ENCODE peak calls at places on chromosomes 3 and 15, in five cellular contexts. E is stomach, I is astrocyte of the spinal cord, O is astrocyte, B is HFF-Myc. L is an unnamed sample.

GRCh38 chr15:57751177-57751800 is 44.8 kb downstream of the POLR2M start:
- DNase-seq in E (no peak), I (peak; percentile 56), O (peak; percentile 14), B (peak; percentile 41), L (no peak)

GRCh38 chr3:49484471-49484870 is 14.4 kb downstream of the DAG1 start:
- DNase-seq in I (no peak), O (no peak), E (no peak), B (no peak), L (no peak)

GRCh38 chr15:65311760-65312159 is 7.3 kb downstream of the RNU5B-1 start:
- DNase-seq in B (no peak), E (no peak), I (no peak), O (no peak), L (no peak)

GRCh38 chr3:89692601-89693000 is 585.2 kb downstream of the EPHA3 start:
- DNase-seq in E (no peak), B (no peak), O (no peak), I (no peak), L (no peak)

GRCh38 chr15:61138151-61138550 is 91.0 kb downstream of the RORA start:
- DNase-seq in O (peak; percentile 51), B (no peak), I (no peak), E (no peak), L (peak; percentile 10)

GRCh38 chr15:26771917-26772587 is 814 bp downstream of the GABRB3 start:
- DNase-seq in I (no peak), O (peak; percentile 2), B (no peak), E (no peak), L (no peak)

GRCh38 chr3:9809615-9810356 is at the start of gene TTLL3:
- DNase-seq in B (no peak), E (peak; percentile 76), O (peak; percentile 21), I (peak; percentile 50), L (no peak)

GRCh38 chr3:129039271-129040038 is 21.1 kb upstream of the GP9 start:
- DNase-seq in B (no peak), E (peak; percentile 69), O (no peak), I (no peak), L (no peak)

GRCh38 chr15:74977599-74977998 is 17.8 kb upstream of the SCAMP5 start:
- DNase-seq in E (no peak), O (no peak), B (no peak), I (no peak), L (no peak)

GRCh38 chr3:157754415-157754814 is 251.2 kb upstream of the VEPH1 start:
- DNase-seq in O (no peak), E (no peak), I (no peak), B (no peak), L (no peak)

GRCh38 chr15:56640127-56640526 is 93.2 kb downstream of the ZNF280D start:
- DNase-seq in O (no peak), E (no peak), I (no peak), B (no peak), L (no peak)

GRCh38 chr3:59273976-59274375 is 224.2 kb upstream of the CFAP20DC start:
- DNase-seq in B (no peak), I (no peak), O (peak; percentile 53), E (no peak), L (no peak)

GRCh38 chr3:176328198-176328597 is 869.1 kb downstream of the TBL1XR1 start:
- DNase-seq in O (no peak), I (no peak), E (no peak), B (no peak), L (no peak)

GRCh38 chr15:94838281-94838680 is 606.9 kb downstream of the MCTP2 start:
- DNase-seq in B (no peak), E (no peak), O (no peak), I (no peak), L (no peak)

GRCh38 chr3:26712211-26713026 is 89.8 kb downstream of the LRRC3B start:
- DNase-seq in B (peak; percentile 1), O (no peak), E (no peak), I (peak; percentile 15), L (no peak)

GRCh38 chr3:99920530-99921376 is 103.1 kb downstream of the CMSS1 start:
- DNase-seq in O (no peak), E (peak; percentile 51), B (no peak), I (peak; percentile 38), L (no peak)

GRCh38 chr3:181709537-181710279 is 2.0 kb upstream of the SOX2 start:
- DNase-seq in B (peak; percentile 2), I (peak; percentile 75), E (peak; percentile 85), O (peak; percentile 46), L (no peak)

GRCh38 chr15:63094495-63094931 is 27.1 kb upstream of the LACTB start:
- DNase-seq in I (peak; percentile 77), B (no peak), O (peak; percentile 82), E (no peak), L (no peak)

GRCh38 chr3:8739757-8740508 is 6.3 kb downstream of the CAV3 start:
- DNase-seq in E (no peak), O (peak; percentile 66), I (peak; percentile 60), B (peak; percentile 67), L (peak; percentile 35)

GRCh38 chr15:27527490-27528067 is 556.6 kb downstream of the GABRG3 start:
- DNase-seq in O (no peak), E (no peak), I (no peak), B (no peak), L (no peak)

GRCh38 chr3:62445267-62445666 is 71.9 kb upstream of the FEZF2 start:
- DNase-seq in E (no peak), I (peak; percentile 34), B (no peak), O (peak; percentile 21), L (no peak)

GRCh38 chr3:24299801-24300626 is 194.6 kb downstream of the THRB start:
- DNase-seq in O (peak; percentile 72), B (no peak), E (no peak), I (peak; percentile 53), L (peak; percentile 68)

GRCh38 chr15:96130734-96131133 is 199.8 kb upstream of the NR2F2 start:
- DNase-seq in E (no peak), B (no peak), O (no peak), I (no peak), L (no peak)

GRCh38 chr3:13040381-13041074 is 32.7 kb downstream of the IQSEC1 start:
- DNase-seq in O (no peak), E (no peak), B (no peak), I (no peak), L (no peak)

GRCh38 chr3:137282871-137283270 is 325.1 kb downstream of the IL20RB start:
- DNase-seq in E (no peak), I (no peak), O (no peak), B (no peak), L (no peak)

DNA sequence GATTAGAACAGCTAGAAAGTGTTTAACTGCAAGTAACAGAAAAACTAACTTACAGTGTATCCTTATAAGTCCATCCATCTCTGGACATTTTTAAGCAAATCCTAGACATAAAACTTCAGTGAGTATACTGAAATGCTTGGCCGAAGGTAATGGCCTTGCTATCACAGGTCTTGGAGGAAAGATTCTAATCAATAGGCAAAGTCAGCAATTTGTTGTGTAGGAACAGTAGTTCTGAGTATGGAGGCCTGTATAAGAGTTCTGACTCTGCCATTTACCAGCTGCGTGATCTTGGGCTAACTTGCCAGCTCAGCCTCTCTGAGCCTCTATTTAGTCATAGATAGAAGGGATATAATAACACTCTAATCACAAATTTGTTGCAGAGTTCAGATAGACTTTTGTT is 328.1 kb downstream of the IL20RB start:
- DNase-seq in E (no peak), I (no peak), O (no peak), B (no peak), L (no peak)
- H3K4me3 ChIP-seq in E (no peak overlapping the region), I (no peak overlapping the region), O (no peak overlapping the region), B (no peak overlapping the region), L (no peak overlapping the region)

DNA sequence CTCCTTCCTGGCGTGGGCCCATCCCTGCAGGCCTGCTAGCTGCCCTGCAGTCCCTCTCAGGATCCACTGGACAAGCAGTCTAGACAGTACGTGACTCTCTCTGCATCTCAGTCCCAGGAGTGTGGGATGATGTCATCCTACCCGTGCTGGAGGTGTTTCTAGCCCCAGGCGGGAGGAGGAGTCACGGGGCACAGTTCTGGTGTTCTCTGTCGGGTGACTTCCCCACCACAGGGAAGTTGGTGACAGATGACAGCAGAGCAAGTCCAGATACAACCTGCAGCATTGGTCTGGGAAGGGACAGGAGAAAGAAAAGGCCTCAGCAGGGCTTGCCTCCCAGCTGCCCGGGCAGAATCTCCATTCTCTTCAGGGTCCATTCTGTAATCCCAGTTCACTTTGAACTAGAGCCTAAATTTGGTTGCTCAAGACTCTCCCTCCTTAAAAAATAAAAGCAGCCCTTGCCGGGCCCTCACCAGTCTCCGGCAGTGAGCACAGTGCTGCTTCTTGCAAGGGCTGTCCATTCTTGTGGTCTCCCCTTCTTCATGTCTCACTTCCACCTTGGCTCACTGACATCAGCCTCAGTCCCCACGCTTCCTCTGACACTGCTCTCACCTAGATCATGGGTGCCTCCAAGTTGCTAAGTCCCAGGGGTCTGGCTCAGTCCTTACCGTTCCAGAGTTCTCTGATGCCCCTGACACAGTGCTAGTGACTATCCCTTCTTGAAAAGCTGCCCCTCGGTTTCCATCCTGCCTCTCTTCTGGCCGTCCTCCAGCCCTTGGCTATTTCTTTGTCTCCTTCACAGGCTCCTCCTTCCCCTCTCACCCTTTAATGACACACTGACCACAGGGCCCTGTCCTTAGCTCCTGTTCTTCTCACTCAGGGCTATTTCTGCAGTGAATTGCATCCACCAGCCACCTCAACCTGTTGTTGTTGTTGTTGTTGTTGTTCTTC is 30.8 kb downstream of the SLC28A1 start:
- DNase-seq in I (peak; percentile 89), B (peak; percentile 57), E (peak; percentile 30), O (peak; percentile 96), L (peak; percentile 81)
- H3K4me3 ChIP-seq in I (no peak overlapping the region), B (no peak overlapping the region), E (no peak overlapping the region), O (no peak overlapping the region), L (no peak overlapping the region)

DNA sequence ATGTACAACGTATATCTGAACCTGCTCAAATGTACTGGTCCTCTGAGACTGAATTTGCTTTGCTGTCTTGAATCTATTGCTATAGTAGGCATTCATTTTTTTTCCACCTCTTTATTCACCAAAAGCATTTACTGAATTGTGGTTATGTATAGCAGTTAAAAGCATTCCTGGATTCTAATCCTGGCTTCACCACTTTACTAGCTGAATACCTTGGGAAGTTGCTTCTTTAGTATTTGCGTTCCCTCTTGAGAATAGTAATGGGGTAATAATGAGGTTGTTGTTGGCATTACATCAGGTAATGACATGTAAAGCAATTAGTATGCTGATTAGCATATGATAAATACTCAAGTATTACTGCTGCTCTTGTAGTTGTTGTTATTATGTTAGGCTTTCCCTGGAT is 29.1 kb downstream of the MEF2A start:
- DNase-seq in I (peak; percentile 26), O (peak; percentile 56), E (no peak), B (no peak), L (no peak)
- H3K4me3 ChIP-seq in I (no peak overlapping the region), O (no peak overlapping the region), E (no peak overlapping the region), B (no peak overlapping the region), L (no peak overlapping the region)

DNA sequence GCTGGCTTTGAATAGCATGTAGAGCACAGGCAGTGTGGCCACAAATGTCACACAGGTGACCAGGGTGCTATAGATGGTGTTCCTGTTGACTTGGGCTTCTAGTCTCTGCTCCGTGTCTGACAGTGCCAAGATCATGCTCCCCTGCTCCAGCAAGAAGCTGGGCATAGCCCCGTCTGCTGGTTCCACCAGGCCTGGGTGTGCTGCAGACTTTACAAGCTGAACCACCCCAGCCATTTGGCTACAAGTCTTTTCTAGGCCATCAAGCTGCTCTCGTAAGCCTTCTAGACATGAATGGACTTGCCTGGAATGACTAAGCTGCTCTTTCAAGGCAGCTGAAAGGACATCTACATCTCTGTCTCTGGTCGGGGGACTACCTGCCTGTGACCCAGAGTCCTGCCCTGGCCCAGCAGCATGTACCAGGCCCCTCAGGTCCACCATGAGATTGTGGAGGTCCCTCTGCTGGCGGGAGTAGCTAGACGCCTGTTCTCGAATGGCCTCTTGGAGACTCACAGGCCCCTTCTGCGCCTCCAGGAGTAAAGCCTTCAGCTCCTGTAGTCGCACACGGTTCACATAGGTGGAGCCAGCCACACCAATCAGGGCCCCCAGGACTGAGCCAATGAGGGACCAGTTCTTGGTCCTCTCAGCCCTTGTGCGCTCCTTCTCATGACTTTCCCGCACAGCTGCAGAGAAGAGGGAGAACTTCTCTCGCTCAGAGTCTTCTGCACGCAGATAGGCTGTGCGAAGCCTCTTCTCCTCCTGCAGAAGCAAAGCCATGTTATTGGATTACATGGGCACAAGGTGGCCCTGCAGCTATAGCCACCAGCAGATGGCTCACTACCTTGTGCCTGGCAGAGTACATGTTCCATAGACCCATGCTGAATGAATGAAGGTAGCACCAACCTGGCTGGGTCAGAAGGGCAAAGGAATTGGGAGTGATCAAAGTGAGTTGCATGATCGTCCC is 2.8 kb upstream of the PLXNB1 start:
- DNase-seq in E (no peak), B (no peak), O (no peak), I (no peak), L (no peak)
- H3K4me3 ChIP-seq in E (no peak overlapping the region), B (no peak overlapping the region), O (no peak overlapping the region), I (no peak overlapping the region), L (no peak overlapping the region)

L was measured in BJ.